ENCODE peak calls at places on chromosome 20, in ten cellular contexts. Y is M059J, P is caudate nucleus, V is NCI-H2081, L is progenitor cell of endocrine pancreas, H is SHP77 treated with DMSO at 0.1 percent for 48 hours, N is AG09309, R is SJSA1, F is epithelial cell of esophagus, B is suprapubic skin. E is an unnamed sample.

GRCh38 chr20:16111132-16111852 is 462.0 kb downstream of the KIF16B start:
- DNase-seq in Y (no peak), P (no peak), V (no peak), L (no peak), H (no peak), N (no peak), R (no peak), F (no peak), B (no peak), E (no peak)

GRCh38 chr20:39282619-39283092 is 320.5 kb downstream of the DHX35 start:
- DNase-seq in Y (no peak), P (no peak), V (peak), L (no peak), H (no peak), N (no peak), R (no peak), F (no peak), B (no peak), E (no peak)

GRCh38 chr20:24957326-24957996 is 8.4 kb downstream of the CST7 start:
- DNase-seq in Y (no peak), P (no peak), V (no peak), L (no peak), H (no peak), N (no peak), R (peak), F (no peak), B (no peak), E (no peak)

GRCh38 chr20:17870063-17870740 is 98.4 kb downstream of the SNX5 start:
- DNase-seq in Y (no peak), P (no peak), V (no peak), L (no peak), H (no peak), N (no peak), R (no peak), F (no peak), B (peak), E (no peak)

GRCh38 chr20:3135507-3136070 is 24.1 kb downstream of the FASTKD5 start:
- DNase-seq in Y (peak), P (no peak), V (no peak), L (no peak), H (no peak), N (no peak), R (no peak), F (peak), B (no peak), E (no peak)

GRCh38 chr20:58480455-58481356 is 34.5 kb downstream of the APCDD1L start:
- DNase-seq in Y (no peak), P (no peak), V (no peak), L (no peak), H (no peak), N (no peak), R (no peak), F (no peak), B (no peak), E (no peak)

GRCh38 chr20:42544926-42545325 is 644.8 kb downstream of the PTPRT start:
- DNase-seq in Y (no peak), P (no peak), V (no peak), L (no peak), H (no peak), N (no peak), R (no peak), F (no peak), B (no peak), E (no peak)

GRCh38 chr20:8271727-8272126 is 139.7 kb downstream of the PLCB1 start:
- DNase-seq in Y (no peak), P (no peak), V (no peak), L (no peak), H (no peak), N (no peak), R (no peak), F (no peak), B (no peak), E (no peak)

GRCh38 chr20:2751868-2752630 is 48.4 kb downstream of the CPXM1 start:
- DNase-seq in Y (peak), P (no peak), V (peak), L (no peak), H (no peak), N (no peak), R (no peak), F (no peak), B (no peak), E (peak)

GRCh38 chr20:22949710-22950109 is 85.4 kb upstream of the SSTR4 start:
- DNase-seq in Y (no peak), P (no peak), V (no peak), L (no peak), H (no peak), N (no peak), R (no peak), F (peak), B (no peak), E (no peak)

GRCh38 chr20:5061209-5061608 is 58.5 kb downstream of the PCNA start:
- DNase-seq in Y (peak), P (no peak), V (no peak), L (no peak), H (no peak), N (no peak), R (no peak), F (peak), B (no peak), E (no peak)

GRCh38 chr20:51735728-51736600 is 32.2 kb downstream of the ATP9A start:
- DNase-seq in Y (no peak), P (no peak), V (no peak), L (no peak), H (no peak), N (no peak), R (no peak), F (no peak), B (no peak), E (no peak)

GRCh38 chr20:48686238-48687096 is 141.3 kb downstream of the PREX1 start:
- DNase-seq in Y (peak), P (no peak), V (no peak), L (no peak), H (no peak), N (peak), R (no peak), F (no peak), B (no peak), E (no peak)

GRCh38 chr20:46709459-46710148 is at the start of gene SLC2A10:
- DNase-seq in Y (peak), P (no peak), V (no peak), L (peak), H (no peak), N (no peak), R (peak), F (no peak), B (peak), E (no peak)

GRCh38 chr20:39117486-39117885 is 155.3 kb downstream of the DHX35 start:
- DNase-seq in Y (peak), P (no peak), V (no peak), L (no peak), H (no peak), N (no peak), R (no peak), F (peak), B (no peak), E (no peak)

GRCh38 chr20:50325215-50325614 is 134.6 kb downstream of the CEBPB start:
- DNase-seq in Y (no peak), P (no peak), V (no peak), L (no peak), H (no peak), N (no peak), R (no peak), F (no peak), B (no peak), E (no peak)

GRCh38 chr20:1674361-1674760 is 16.8 kb upstream of the SIRPG start:
- DNase-seq in Y (no peak), P (no peak), V (no peak), L (no peak), H (no peak), N (no peak), R (no peak), F (no peak), B (no peak), E (no peak)

GRCh38 chr20:55583036-55583435 is 422.3 kb downstream of the CBLN4 start:
- DNase-seq in Y (no peak), P (no peak), V (no peak), L (no peak), H (no peak), N (no peak), R (no peak), F (no peak), B (no peak), E (no peak)

GRCh38 chr20:32987044-32987825 is 17.0 kb downstream of the SUN5 start:
- DNase-seq in Y (no peak), P (no peak), V (no peak), L (no peak), H (no peak), N (no peak), R (no peak), F (no peak), B (no peak), E (no peak)

GRCh38 chr20:40189621-40190020 is 499.4 kb downstream of the MAFB start:
- DNase-seq in Y (peak), P (no peak), V (no peak), L (no peak), H (no peak), N (no peak), R (no peak), F (peak), B (no peak), E (no peak)

GRCh38 chr20:41149679-41150131 is 12.4 kb downstream of the PLCG1 start:
- DNase-seq in Y (peak), P (no peak), V (no peak), L (no peak), H (no peak), N (no peak), R (no peak), F (peak), B (no peak), E (no peak)